ENCODE peak calls at places on chromosomes 12 and 14, in four cellular contexts. One of them, this sample, is unnamed.

GRCh38 chr12:6399884-6400670 is 16.1 kb downstream of the LTBR start:
- DNase-seq in HepG2: no peak
- DNase-seq in K562: no peak
- DNase-seq in GM12878: no peak
- DNase-seq in this sample: no peak

GRCh38 chr12:4910502-4911315 is 1.0 kb downstream of the KCNA1 start:
- DNase-seq in HepG2: no peak
- DNase-seq in K562: no peak
- DNase-seq in GM12878: no peak
- DNase-seq in this sample: no peak

GRCh38 chr14:67536087-67536486 is 3.0 kb downstream of the PLEKHH1 start:
- DNase-seq in HepG2: no peak
- DNase-seq in K562: no peak
- DNase-seq in GM12878: no peak
- DNase-seq in this sample: no peak

GRCh38 chr14:97866186-97866585 is 1069.0 kb downstream of the VRK1 start:
- DNase-seq in HepG2: no peak
- DNase-seq in K562: no peak
- DNase-seq in GM12878: no peak
- DNase-seq in this sample: no peak

GRCh38 chr12:3432176-3432742 is 58.7 kb upstream of the PRMT8 start:
- DNase-seq in HepG2: peak; percentile 14
- DNase-seq in K562: no peak
- DNase-seq in GM12878: no peak
- DNase-seq in this sample: no peak

GRCh38 chr14:74573421-74574091 is 38.5 kb downstream of the LTBP2 start:
- DNase-seq in HepG2: no peak
- DNase-seq in K562: no peak
- DNase-seq in GM12878: no peak
- DNase-seq in this sample: no peak

GRCh38 chr12:109738209-109738608 is 24.6 kb downstream of the FAM222A start:
- DNase-seq in HepG2: no peak
- DNase-seq in K562: no peak
- DNase-seq in GM12878: no peak
- DNase-seq in this sample: no peak

GRCh38 chr14:100138082-100138787 is 21.2 kb downstream of the DEGS2 start:
- DNase-seq in HepG2: no peak
- DNase-seq in K562: no peak
- DNase-seq in GM12878: no peak
- DNase-seq in this sample: no peak

GRCh38 chr12:56160160-56160763 is 2.1 kb downstream of the MYL6 start:
- DNase-seq in HepG2: no peak
- DNase-seq in K562: no peak
- DNase-seq in GM12878: no peak
- DNase-seq in this sample: no peak

GRCh38 chr12:39125580-39125979 is 220.2 kb upstream of the CPNE8 start:
- DNase-seq in HepG2: no peak
- DNase-seq in K562: no peak
- DNase-seq in GM12878: no peak
- DNase-seq in this sample: no peak

GRCh38 chr12:121253638-121254335 is 42.7 kb downstream of the CAMKK2 start:
- DNase-seq in HepG2: no peak
- DNase-seq in K562: no peak
- DNase-seq in GM12878: no peak
- DNase-seq in this sample: no peak
- TF ChIP-seq SP1 in HepG2: no peak
- TF ChIP-seq SP1 in K562: no peak
- TF ChIP-seq SP1 in GM12878: no peak
- TF ChIP-seq SP1 in this sample: no peak

GRCh38 chr14:92153581-92153980 is 31.8 kb downstream of the CPSF2 start:
- DNase-seq in HepG2: peak; percentile 51
- DNase-seq in K562: no peak
- DNase-seq in GM12878: no peak
- DNase-seq in this sample: no peak

GRCh38 chr14:92154283-92154942 is 32.6 kb downstream of the CPSF2 start:
- DNase-seq in HepG2: peak; percentile 65
- DNase-seq in K562: no peak
- DNase-seq in GM12878: no peak
- DNase-seq in this sample: no peak
- TF ChIP-seq FOXM1 in HepG2: no peak
- TF ChIP-seq FOXM1 in K562: no peak
- TF ChIP-seq FOXM1 in GM12878: no peak
- TF ChIP-seq FOXM1 in this sample: no peak

GRCh38 chr12:57462307-57463253 is 3.0 kb downstream of the GLI1 start:
- DNase-seq in HepG2: peak; percentile 80
- DNase-seq in K562: peak; percentile 95
- DNase-seq in GM12878: peak; percentile 81
- DNase-seq in this sample: peak; percentile 92

GRCh38 chr12:57460457-57461325 is 1.1 kb downstream of the GLI1 start:
- DNase-seq in HepG2: no peak
- DNase-seq in K562: peak; percentile 63
- DNase-seq in GM12878: no peak
- DNase-seq in this sample: no peak

GRCh38 chr12:57459750-57460400 is at the start of gene GLI1:
- DNase-seq in HepG2: no peak
- DNase-seq in K562: no peak
- DNase-seq in GM12878: no peak
- DNase-seq in this sample: no peak

GRCh38 chr12:57461326-57461903 is 1.8 kb downstream of the GLI1 start:
- DNase-seq in HepG2: no peak
- DNase-seq in K562: peak; percentile 78
- DNase-seq in GM12878: no peak
- DNase-seq in this sample: peak; percentile 74

GRCh38 chr12:57461904-57462306 is 2.3 kb downstream of the GLI1 start:
- DNase-seq in HepG2: no peak
- DNase-seq in K562: no peak
- DNase-seq in GM12878: no peak
- DNase-seq in this sample: no peak
- TF ChIP-seq FOXK2 in HepG2: no peak
- TF ChIP-seq FOXK2 in K562: no peak
- TF ChIP-seq FOXK2 in GM12878: no peak
- TF ChIP-seq FOXK2 in this sample: no peak

DNA sequence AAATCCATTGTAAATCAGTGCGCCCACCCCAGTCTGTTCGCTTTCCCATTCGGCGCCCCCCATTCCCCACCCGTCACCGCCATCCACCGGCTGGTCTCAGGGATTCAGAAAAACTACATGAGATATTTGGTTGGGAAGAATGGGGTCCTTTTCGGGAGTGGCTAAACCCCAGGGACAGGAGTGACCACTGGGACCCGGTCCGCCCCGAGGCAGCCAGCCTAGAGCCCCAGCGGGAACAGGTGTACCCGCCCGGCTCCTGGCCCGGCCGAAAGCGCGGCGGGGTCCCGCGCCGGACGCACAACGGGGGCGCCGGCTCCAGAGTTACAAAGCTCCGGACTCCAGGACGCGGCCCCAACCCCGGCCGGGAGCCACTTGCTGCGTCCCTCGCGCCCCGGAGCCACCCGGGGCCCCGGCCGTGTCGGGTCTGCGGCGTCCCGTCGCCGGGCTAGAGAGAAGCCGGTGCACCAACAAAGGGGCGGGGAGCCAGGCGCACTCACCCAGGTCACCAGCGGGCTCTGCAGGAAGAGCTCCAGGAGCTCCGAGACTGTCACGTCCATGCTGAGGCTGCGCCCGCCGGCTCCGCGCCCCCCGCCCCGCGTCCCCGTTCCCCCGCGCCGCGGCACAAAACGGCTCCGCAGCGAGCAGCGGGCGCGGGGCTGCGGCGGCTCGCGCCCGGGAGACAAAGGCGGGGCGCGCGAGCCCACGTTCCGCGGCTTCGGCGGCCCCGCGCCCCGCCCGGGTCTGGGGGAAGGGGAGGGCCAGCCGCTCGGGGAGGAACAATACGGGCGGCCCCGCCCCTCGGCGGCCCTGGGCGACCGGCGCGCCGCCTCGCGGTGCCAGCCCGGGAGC is at the start of gene CCDC88C:
- DNase-seq in HepG2: peak; percentile 54
- DNase-seq in K562: peak; percentile 77
- DNase-seq in GM12878: no peak
- DNase-seq in this sample: peak; percentile 73
- TF ChIP-seq SP1 in HepG2: no peak
- TF ChIP-seq SP1 in K562: no peak
- TF ChIP-seq SP1 in GM12878: no peak
- TF ChIP-seq SP1 in this sample: no peak

GRCh38 chr12:49161092-49161795 is 27.6 kb downstream of the TUBA1A start:
- DNase-seq in HepG2: no peak
- DNase-seq in K562: peak; percentile 7
- DNase-seq in GM12878: no peak
- DNase-seq in this sample: no peak
- TF ChIP-seq FOXM1 in HepG2: no peak
- TF ChIP-seq FOXM1 in K562: no peak
- TF ChIP-seq FOXM1 in GM12878: no peak
- TF ChIP-seq FOXM1 in this sample: no peak

DNA sequence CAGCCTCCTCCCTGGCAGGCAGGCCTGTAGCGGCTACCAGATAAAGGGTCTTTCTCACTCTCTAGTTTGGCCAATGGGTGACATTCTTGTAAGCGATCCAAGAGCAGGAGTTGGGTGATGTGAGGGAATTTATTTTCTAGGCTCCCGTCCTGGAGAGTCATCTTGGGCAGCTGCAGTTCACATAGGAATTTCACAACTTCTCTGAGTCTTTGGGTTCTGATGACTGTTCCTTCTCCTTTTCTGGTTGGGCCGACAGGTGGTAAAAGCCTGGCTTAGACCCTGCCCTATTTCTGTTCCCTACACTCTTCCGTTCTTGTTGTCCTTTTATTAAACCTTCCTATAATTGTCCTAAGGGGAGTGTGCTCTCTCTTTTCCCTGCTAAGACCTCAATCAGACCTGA is 42.6 kb upstream of the POC1B start:
- DNase-seq in HepG2: no peak
- DNase-seq in K562: no peak
- DNase-seq in GM12878: no peak
- DNase-seq in this sample: no peak
- TF ChIP-seq FOXK2 in HepG2: no peak
- TF ChIP-seq FOXK2 in K562: no peak
- TF ChIP-seq FOXK2 in GM12878: no peak
- TF ChIP-seq FOXK2 in this sample: no peak

GRCh38 chr12:64773386-64773785 is 14.2 kb upstream of the GNS start:
- DNase-seq in HepG2: no peak
- DNase-seq in K562: no peak
- DNase-seq in GM12878: no peak
- DNase-seq in this sample: no peak

GRCh38 chr12:64767495-64767894 is 8.3 kb upstream of the GNS start:
- DNase-seq in HepG2: no peak
- DNase-seq in K562: peak; percentile 37
- DNase-seq in GM12878: no peak
- DNase-seq in this sample: no peak
- TF ChIP-seq SP1 in HepG2: no peak
- TF ChIP-seq SP1 in K562: no peak
- TF ChIP-seq SP1 in GM12878: no peak
- TF ChIP-seq SP1 in this sample: no peak

GRCh38 chr12:70843363-70843762 is 77.2 kb downstream of the PTPRR start:
- DNase-seq in HepG2: no peak
- DNase-seq in K562: no peak
- DNase-seq in GM12878: no peak
- DNase-seq in this sample: no peak

GRCh38 chr12:70842136-70842535 is 78.4 kb downstream of the PTPRR start:
- DNase-seq in HepG2: no peak
- DNase-seq in K562: no peak
- DNase-seq in GM12878: no peak
- DNase-seq in this sample: no peak

GRCh38 chr12:70839544-70839943 is 81.0 kb downstream of the PTPRR start:
- DNase-seq in HepG2: no peak
- DNase-seq in K562: no peak
- DNase-seq in GM12878: no peak
- DNase-seq in this sample: no peak

GRCh38 chr12:70842942-70843341 is 77.6 kb downstream of the PTPRR start:
- DNase-seq in HepG2: no peak
- DNase-seq in K562: no peak
- DNase-seq in GM12878: no peak
- DNase-seq in this sample: no peak

DNA sequence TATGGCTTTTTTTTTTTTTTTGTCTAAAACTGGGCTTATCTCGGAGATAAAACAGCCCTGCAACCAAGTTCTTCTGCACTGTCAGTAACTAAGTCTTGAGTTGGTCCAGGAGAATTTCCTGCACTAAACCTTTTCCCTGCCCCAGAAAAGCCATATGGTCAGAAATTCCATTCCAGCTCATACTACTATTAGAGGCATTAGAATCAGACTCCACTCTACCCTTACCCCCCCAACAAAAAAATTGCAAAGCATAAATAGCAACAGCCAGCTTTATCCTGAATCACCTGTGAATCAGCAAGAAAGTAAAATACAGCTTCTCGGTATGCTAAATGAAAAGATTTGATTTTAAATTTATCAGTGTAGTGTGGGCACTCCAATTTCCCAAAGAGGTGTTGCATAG is 79.6 kb downstream of the PTPRR start:
- DNase-seq in HepG2: no peak
- DNase-seq in K562: no peak
- DNase-seq in GM12878: no peak
- DNase-seq in this sample: no peak
- TF ChIP-seq FOXM1 in HepG2: no peak
- TF ChIP-seq FOXM1 in K562: no peak
- TF ChIP-seq FOXM1 in GM12878: no peak
- TF ChIP-seq FOXM1 in this sample: no peak

DNA sequence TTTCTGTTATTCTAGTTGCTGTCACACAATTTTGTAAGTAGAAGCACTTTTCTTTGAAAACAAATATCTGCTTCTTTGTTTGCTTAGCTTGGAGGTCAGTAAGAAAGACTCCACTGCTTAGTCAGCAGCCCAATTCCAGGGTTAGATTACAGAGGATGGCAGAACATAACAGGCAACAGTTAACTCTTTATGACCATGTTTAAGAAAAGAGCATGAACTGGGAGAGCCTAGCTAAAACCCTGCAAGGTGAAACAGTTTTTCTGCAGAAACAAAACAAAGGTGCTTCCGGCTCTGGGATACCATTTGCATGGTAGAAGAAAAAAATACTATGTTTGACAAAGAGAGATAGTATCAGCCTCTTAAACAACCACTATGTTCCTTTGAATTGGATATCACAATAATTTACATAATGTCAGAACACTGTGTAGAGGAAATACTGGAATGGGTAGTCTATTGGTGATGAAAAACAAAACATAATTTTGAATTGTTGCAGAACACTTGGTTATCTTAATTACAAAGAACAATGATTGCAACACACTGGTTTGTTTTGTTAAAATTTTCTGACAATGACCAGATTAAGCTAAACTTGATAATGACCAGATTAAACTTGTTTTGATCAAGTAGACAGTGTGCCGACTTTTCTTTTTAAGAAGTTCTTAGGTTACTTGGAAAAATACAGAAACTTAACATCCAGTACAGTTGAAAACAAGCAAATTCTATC is 22.4 kb upstream of the PPM1H start:
- DNase-seq in HepG2: peak; percentile 75
- DNase-seq in K562: peak; percentile 24
- DNase-seq in GM12878: no peak
- DNase-seq in this sample: peak; percentile 51
- TF ChIP-seq FOXK2 in HepG2: no peak
- TF ChIP-seq FOXK2 in K562: no peak
- TF ChIP-seq FOXK2 in GM12878: no peak
- TF ChIP-seq FOXK2 in this sample: no peak

GRCh38 chr14:22928237-22929103 is 706 bp downstream of the PRMT5 start:
- DNase-seq in HepG2: no peak
- DNase-seq in K562: peak; percentile 36
- DNase-seq in GM12878: no peak
- DNase-seq in this sample: no peak
- TF ChIP-seq SP1 in HepG2: no peak
- TF ChIP-seq SP1 in K562: no peak
- TF ChIP-seq SP1 in GM12878: no peak
- TF ChIP-seq SP1 in this sample: no peak